ENCODE peak calls at places on chromosomes 1 and 21, in nine cellular contexts. C is cardiac muscle cell, L is colonic mucosa, I is left ventricle myocardium inferior, S is upper lobe of right lung, W is fibroblast of lung, R is body of pancreas, H is lung, B is thyroid gland. Q is an unnamed sample. For H3K36me3, the result is how much of the 10 kb centered on the place peaks cover.

GRCh38 chr1:243336163-243336562 is 80.3 kb downstream of the SDCCAG8 start:
- DNase-seq in C (no peak), L (no peak), I (no peak), S (no peak), W (no peak), R (no peak), H (no peak), B (no peak), Q (no peak)

GRCh38 chr1:63746129-63746864 is 27.5 kb upstream of the ROR1 start:
- DNase-seq in C (peak), L (no peak), I (no peak), S (no peak), W (peak), R (no peak), H (no peak), B (no peak), Q (peak)

GRCh38 chr1:161305872-161306519 is 3.8 kb downstream of the MPZ start:
- DNase-seq in C (peak), L (peak), I (peak), S (peak), W (peak), R (peak), H (peak), B (peak), Q (no peak)

GRCh38 chr1:224298344-224299330 is 31.3 kb downstream of the NVL start:
- DNase-seq in C (no peak), L (peak), I (no peak), S (no peak), W (no peak), R (no peak), H (no peak), B (no peak), Q (no peak)

GRCh38 chr1:6612641-6613360 is 730 bp upstream of the PHF13 start:
- DNase-seq in C (peak), L (peak), I (peak), S (peak), W (peak), R (peak), H (peak), B (peak), Q (no peak)

GRCh38 chr1:234584926-234585325 is 25.1 kb downstream of the IRF2BP2 start:
- DNase-seq in C (peak), L (no peak), I (no peak), S (no peak), W (peak), R (no peak), H (no peak), B (peak), Q (no peak)

GRCh38 chr1:41713141-41713540 is 205.6 kb downstream of the HIVEP3 start:
- DNase-seq in C (no peak), L (no peak), I (no peak), S (peak), W (no peak), R (no peak), H (no peak), B (no peak), Q (no peak)

GRCh38 chr1:62356257-62356835 is 37.1 kb upstream of the KANK4 start:
- DNase-seq in C (peak), L (no peak), I (no peak), S (no peak), W (peak), R (no peak), H (peak), B (no peak), Q (peak)

GRCh38 chr1:196136396-196136795 is 471.8 kb downstream of the KCNT2 start:
- DNase-seq in C (no peak), L (no peak), I (no peak), S (no peak), W (no peak), R (no peak), H (no peak), B (no peak), Q (no peak)

GRCh38 chr21:26091480-26092018 is 79.0 kb downstream of the APP start:
- DNase-seq in C (no peak), L (no peak), I (no peak), S (no peak), W (no peak), R (no peak), H (no peak), B (no peak), Q (no peak)
- TF ChIP-seq CTCF in C (no peak), L (no peak), I (no peak), S (no peak), W (peak), R (no peak), H (no peak), B (no peak), Q (no peak)

GRCh38 chr1:212311836-212312497 is 26.8 kb downstream of the PPP2R5A start:
- DNase-seq in C (no peak), L (no peak), I (no peak), S (no peak), W (no peak), R (no peak), H (no peak), B (no peak), Q (no peak)
- H3K36me3 ChIP-seq in C (under half), L (under half), I (under half), S (under half), W (under half), R (under half), H (under half), B (under half), Q (under half)

GRCh38 chr1:3747522-3747848 is 4.8 kb upstream of the CCDC27 start:
- DNase-seq in C (no peak), L (no peak), I (no peak), S (no peak), W (no peak), R (no peak), H (no peak), B (no peak), Q (no peak)
- H3K4me3 ChIP-seq in C (peak), L (peak), I (peak), S (peak), W (peak), R (no peak), H (peak), B (peak), Q (peak)

DNA sequence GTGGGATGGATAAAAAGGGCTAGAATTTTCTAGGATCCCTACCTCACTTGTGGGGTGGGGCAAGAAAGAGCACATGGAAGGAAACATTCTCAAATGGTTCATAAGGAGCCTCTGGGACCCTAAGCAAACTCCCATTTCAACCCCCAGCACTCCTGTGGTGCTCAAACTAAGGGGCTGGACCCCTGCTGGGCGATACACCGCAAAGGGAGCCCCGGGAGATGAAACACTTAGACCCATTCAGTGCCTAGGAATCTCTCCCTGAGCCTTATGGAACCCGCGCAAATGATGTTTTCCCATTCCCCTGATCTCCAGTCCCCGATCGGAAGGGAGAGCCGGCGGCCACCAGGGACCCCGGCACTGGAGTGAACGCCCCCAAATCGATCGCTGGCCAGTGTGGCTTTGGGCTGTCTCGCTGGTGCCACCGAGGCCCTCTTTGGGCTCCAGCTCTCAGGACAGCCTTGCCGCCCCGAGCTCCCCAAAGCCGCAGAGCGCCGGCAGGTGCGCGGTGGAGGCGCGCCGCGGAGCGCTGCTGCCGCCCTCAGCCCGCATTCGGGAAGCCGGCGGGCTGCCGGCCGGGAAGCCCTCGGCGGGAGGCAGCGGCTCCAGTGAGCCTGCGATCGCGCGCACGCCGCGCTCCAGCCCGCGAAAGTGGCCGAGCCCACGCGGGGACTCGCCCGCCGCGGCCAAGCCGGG is 1.2 kb downstream of the PLXNA2 start:
- DNase-seq in C (no peak), L (no peak), I (no peak), S (peak), W (peak), R (no peak), H (no peak), B (peak), Q (no peak)
- TF ChIP-seq CTCF in C (peak), L (no peak), I (no peak), S (no peak), W (peak), R (peak), H (no peak), B (peak), Q (no peak)

GRCh38 chr1:25361901-25362300 is 23.8 kb downstream of the TMEM50A start:
- DNase-seq in C (no peak), L (no peak), I (no peak), S (no peak), W (no peak), R (no peak), H (no peak), B (no peak), Q (peak)

GRCh38 chr1:25360596-25361581 is 22.8 kb downstream of the TMEM50A start:
- DNase-seq in C (peak), L (no peak), I (no peak), S (no peak), W (peak), R (no peak), H (no peak), B (no peak), Q (no peak)

GRCh38 chr1:25356441-25356840 is 18.3 kb downstream of the TMEM50A start:
- DNase-seq in C (no peak), L (no peak), I (no peak), S (no peak), W (no peak), R (no peak), H (no peak), B (no peak), Q (no peak)

GRCh38 chr1:25356848-25357247 is 18.7 kb downstream of the TMEM50A start:
- DNase-seq in C (no peak), L (no peak), I (no peak), S (no peak), W (peak), R (no peak), H (no peak), B (no peak), Q (no peak)

DNA sequence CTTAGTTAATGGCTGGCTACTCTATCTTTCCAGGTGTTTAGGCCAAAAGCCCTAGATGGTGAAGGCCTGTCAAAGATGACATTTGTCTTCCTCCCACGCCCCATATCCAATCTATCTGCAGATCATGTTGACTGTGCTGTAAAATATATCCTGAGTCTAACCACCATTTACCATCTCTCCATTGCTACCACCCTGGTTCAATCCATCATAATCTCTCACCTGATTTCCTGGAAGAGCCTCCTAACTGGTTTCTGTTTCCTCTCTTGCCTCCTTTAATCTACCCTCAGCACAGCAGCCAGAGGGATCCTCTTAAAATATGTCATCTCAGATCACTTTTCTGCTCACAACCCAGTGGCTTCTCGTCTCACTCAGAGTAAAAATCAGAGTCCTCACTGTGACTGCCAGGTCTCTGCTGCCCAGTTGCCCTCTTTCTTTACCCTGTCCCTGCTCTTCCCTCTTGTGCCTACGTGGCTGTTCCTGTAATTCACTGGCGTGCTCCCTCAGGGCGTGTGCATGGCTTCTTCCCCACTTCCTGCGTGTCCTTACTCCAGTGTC is 17.8 kb downstream of the TMEM50A start:
- DNase-seq in C (no peak), L (no peak), I (no peak), S (no peak), W (no peak), R (no peak), H (no peak), B (no peak), Q (no peak)
- H3K36me3 ChIP-seq in C (under half), L (under half), I (half or more), S (half or more), W (under half), R (under half), H (under half), B (under half), Q (under half)

GRCh38 chr1:172980456-172980855 is 70.3 kb downstream of the TNFSF18 start:
- DNase-seq in C (peak), L (no peak), I (no peak), S (no peak), W (peak), R (no peak), H (no peak), B (no peak), Q (no peak)
- H3K4me3 ChIP-seq in C (no peak), L (no peak), I (no peak), S (no peak), W (no peak), R (no peak), H (no peak), B (no peak), Q (no peak)

DNA sequence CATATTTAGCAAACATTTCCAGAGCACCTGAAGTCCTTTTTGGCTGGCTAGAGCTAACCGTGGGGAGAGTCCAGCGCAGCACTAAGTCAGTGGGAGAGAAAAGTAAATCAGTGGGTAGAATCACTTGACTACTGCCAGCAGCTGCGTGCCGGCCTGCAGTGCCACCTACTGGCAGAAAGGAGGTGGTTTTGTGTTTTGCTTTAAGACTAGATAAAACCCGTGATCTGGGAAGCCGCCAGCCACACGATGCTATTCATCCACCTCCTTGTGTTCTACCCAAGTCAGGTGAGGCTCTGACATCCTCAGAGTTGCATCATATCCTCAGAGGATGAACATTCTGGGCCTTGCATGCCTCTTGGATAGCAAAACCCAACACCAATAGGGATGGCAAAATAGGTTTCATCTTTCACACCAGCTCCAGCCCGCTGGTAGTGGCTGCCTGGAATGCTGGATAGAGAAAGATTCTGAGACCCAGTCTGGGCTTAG is 14.1 kb upstream of the HEYL start:
- DNase-seq in C (peak), L (peak), I (peak), S (peak), W (peak), R (peak), H (peak), B (peak), Q (peak)
- TF ChIP-seq CTCF in C (peak), L (peak), I (peak), S (peak), W (peak), R (peak), H (peak), B (peak), Q (peak)

GRCh38 chr1:169049258-169049936 is 57.1 kb upstream of the ATP1B1 start:
- DNase-seq in C (no peak), L (no peak), I (no peak), S (no peak), W (no peak), R (no peak), H (no peak), B (peak), Q (no peak)
- H3K36me3 ChIP-seq in C (under half), L (under half), I (under half), S (under half), W (under half), R (under half), H (under half), B (under half), Q (under half)

DNA sequence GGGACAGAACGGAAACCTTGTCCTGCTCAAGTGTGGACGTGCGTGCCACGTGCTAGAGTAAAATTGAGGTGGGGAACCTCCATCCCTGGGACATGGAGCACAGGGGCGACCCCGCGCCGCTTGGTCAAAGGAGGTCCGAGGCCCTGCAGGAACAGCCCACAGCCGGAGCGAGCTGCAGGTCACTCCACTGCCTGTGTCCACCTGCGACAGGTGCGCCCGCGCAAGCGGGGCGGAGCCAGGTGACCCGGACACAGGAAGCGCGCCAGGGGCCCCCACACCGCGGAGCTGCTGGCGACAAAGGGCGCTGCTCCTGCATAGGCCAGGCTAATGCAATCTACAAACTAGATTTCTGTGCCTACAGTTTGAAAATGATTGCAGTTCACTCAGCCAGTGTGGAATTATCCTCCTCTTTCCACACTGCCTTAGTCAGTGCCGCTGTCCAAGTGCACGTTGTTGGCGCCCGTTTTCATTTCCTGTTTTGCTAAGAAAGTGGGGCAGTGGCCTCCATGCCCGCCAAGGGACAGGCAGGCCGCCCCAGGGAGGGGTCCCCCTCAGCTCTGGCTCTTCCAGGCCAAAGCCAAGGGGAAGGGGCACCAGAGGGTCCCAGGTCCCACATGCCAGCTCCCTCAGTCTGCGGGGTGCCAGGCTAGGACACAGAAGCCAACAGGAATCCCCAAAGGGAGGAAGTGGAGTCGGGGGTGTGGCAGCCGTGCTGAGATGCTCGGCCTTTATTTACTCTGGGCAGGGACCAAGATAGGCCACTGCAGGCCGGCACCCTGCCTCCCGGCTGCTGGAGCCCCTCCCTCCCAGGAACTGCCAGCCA is 4.3 kb upstream of the NADK start:
- DNase-seq in C (peak), L (peak), I (peak), S (peak), W (peak), R (peak), H (peak), B (peak), Q (no peak)
- H3K4me3 ChIP-seq in C (peak), L (peak), I (peak), S (peak), W (no peak), R (no peak), H (peak), B (no peak), Q (no peak)

GRCh38 chr21:26840912-26841311 is 4.3 kb downstream of the ADAMTS1 start:
- DNase-seq in C (peak), L (no peak), I (peak), S (no peak), W (peak), R (peak), H (no peak), B (no peak), Q (no peak)
- TF ChIP-seq CTCF in C (no peak), L (no peak), I (no peak), S (no peak), W (no peak), R (no peak), H (no peak), B (no peak), Q (peak)

Q was measured in BJ.